ENCODE peak calls at places on chromosomes 13 and 19, in seven cellular contexts. K is CD8-positive, alpha-beta T cell; P is CD4-positive, alpha-beta T cell; R is suprapubic skin; A is CD8-positive, alpha-beta memory T cell; B is right cardiac atrium; G is cardiac muscle cell. Y is an unnamed sample. For H3K9me3, the result is how much of the 10 kb centered on the place peaks cover.

GRCh38 chr13:113862191-113862765 is 1.6 kb downstream of the GAS6 start:
- DNase-seq in K (no peak), P (no peak), R (peak), A (no peak), B (no peak), G (no peak), Y (no peak)

GRCh38 chr19:35114656-35115537 is 726 bp upstream of the FXYD3 start:
- DNase-seq in K (peak), P (peak), R (peak), A (peak), B (peak), G (peak), Y (peak)

GRCh38 chr19:45779231-45780145 is 2.8 kb downstream of the DMPK start:
- DNase-seq in K (peak), P (peak), R (peak), A (peak), B (peak), G (peak), Y (peak)

GRCh38 chr13:46149272-46150133 is 32.5 kb downstream of the LCP1 start:
- DNase-seq in K (no peak), P (no peak), R (no peak), A (no peak), B (no peak), G (no peak), Y (no peak)

GRCh38 chr13:51601601-51602348 is 17.5 kb downstream of the WDFY2 start:
- DNase-seq in K (no peak), P (no peak), R (no peak), A (no peak), B (no peak), G (no peak), Y (no peak)

GRCh38 chr13:48055712-48056111 is 18.2 kb downstream of the NUDT15 start:
- DNase-seq in K (no peak), P (no peak), R (no peak), A (no peak), B (no peak), G (no peak), Y (no peak)

GRCh38 chr19:44718441-44719261 is 19.7 kb downstream of the CEACAM16 start:
- DNase-seq in K (no peak), P (no peak), R (no peak), A (no peak), B (peak), G (peak), Y (no peak)

GRCh38 chr19:44003461-44004134 is 841 bp downstream of the ZNF230 start:
- DNase-seq in K (no peak), P (no peak), R (no peak), A (no peak), B (peak), G (peak), Y (no peak)

GRCh38 chr13:46756977-46757376 is 40.0 kb downstream of the ESD start:
- DNase-seq in K (no peak), P (no peak), R (no peak), A (no peak), B (no peak), G (no peak), Y (no peak)

GRCh38 chr19:19134687-19135158 is 3.6 kb downstream of the TMEM161A start:
- DNase-seq in K (no peak), P (peak), R (no peak), A (no peak), B (peak), G (peak), Y (peak)

GRCh38 chr19:48487944-48488343 is 18.8 kb downstream of the CYTH2 start:
- DNase-seq in K (no peak), P (no peak), R (no peak), A (no peak), B (no peak), G (no peak), Y (no peak)

GRCh38 chr13:33415822-33416221 is 130.3 kb upstream of the STARD13 start:
- DNase-seq in K (no peak), P (no peak), R (no peak), A (no peak), B (no peak), G (no peak), Y (no peak)

GRCh38 chr13:31242935-31243334 is 43.2 kb downstream of the B3GLCT start:
- DNase-seq in K (no peak), P (no peak), R (no peak), A (no peak), B (no peak), G (no peak), Y (no peak)

GRCh38 chr19:41621654-41622053 is 5.2 kb downstream of the CEACAM4 start:
- DNase-seq in K (no peak), P (no peak), R (no peak), A (no peak), B (no peak), G (no peak), Y (no peak)

GRCh38 chr19:30710721-30711120 is 338.5 kb downstream of the ZNF536 start:
- DNase-seq in K (no peak), P (no peak), R (no peak), A (no peak), B (no peak), G (no peak), Y (no peak)
- H3K9me3 ChIP-seq in K (under half), P (under half), R (under half), A (under half), B (under half), G (under half), Y (under half)

DNA sequence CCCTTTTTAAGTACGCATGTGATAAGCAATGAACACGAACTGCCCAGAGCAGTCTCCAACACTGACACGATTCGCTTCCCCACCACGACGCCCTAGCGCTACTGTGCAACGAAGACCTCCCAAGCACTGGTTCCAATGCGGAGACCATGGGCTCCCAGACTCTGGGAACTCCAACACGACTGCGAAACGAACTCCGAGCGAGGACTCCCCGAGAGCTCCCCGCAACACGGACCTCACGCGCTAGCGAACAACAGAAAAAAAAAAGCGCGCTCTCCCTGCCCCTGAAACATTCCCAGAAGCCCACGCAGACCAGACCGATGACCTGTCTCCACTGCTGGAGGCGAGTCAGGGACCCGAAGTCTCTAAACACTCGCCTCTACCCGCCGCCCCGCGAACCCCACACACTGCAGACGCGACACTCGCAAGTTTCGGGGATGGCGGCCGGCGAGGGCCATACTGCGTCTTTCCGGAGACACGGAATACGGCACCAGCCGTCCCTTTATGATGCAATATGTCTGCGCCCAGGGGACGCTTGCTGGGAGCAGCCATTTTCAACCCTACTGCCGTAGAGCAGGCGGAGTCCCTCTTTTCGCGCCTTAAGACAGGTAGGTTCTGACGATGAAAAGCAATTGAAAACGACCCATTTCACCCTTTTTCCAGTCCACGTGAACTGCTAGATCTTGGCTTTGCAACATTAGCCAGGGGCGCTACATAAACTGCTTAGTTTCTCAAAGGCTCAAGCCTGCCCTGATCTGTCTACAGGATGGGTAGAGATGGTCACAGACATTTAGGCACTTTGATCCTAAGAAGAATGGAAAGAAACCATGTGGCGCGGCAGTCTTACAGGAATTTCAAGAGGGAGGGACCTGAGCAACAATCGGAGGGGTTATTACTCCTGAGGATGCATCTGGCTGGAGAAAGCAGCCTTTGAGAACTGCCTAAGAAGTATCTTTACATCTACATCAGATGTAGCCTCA is at the start of gene ZNF577:
- DNase-seq in K (peak), P (peak), R (peak), A (peak), B (peak), G (peak), Y (peak)
- H3K9me3 ChIP-seq in K (half or more), P (half or more), R (under half), A (half or more), B (under half), G (under half), Y (half or more)

GRCh38 chr19:52554216-52554971 is 15.7 kb upstream of the ZNF701 start:
- DNase-seq in K (no peak), P (no peak), R (no peak), A (no peak), B (no peak), G (no peak), Y (no peak)
- H3K9me3 ChIP-seq in K (under half), P (half or more), R (half or more), A (half or more), B (under half), G (under half), Y (half or more)

DNA sequence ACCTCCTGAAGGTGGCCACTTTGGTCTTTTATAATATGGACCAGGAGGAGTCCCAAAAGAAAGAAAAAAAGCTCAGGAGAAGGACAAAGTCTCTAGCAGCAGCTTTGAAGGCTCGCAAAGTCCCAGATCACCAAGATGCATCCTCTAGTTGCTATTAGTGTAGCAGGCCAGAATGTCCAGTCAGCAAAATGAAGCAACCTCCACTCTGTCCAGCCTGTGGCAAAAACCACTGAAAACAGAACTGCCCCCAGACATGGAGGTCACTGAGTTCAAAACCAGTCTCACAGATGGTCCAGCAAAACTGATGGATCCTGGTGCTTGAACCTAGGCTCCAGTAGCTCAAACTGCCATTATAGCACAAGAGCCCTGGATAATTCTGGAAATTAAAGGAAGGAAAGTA is 10.4 kb downstream of the LILRB4 start:
- DNase-seq in K (no peak), P (no peak), R (no peak), A (no peak), B (no peak), G (no peak), Y (no peak)
- H3K9me3 ChIP-seq in K (under half), P (under half), R (under half), A (under half), B (under half), G (under half), Y (under half)

GRCh38 chr19:20912973-20913372 is 10.1 kb upstream of the ZNF85 start:
- DNase-seq in K (no peak), P (no peak), R (no peak), A (no peak), B (no peak), G (no peak), Y (no peak)
- H3K9me3 ChIP-seq in K (under half), P (under half), R (under half), A (under half), B (under half), G (under half), Y (under half)

GRCh38 chr19:1913781-1914577 is 8.8 kb downstream of the ADAT3 start:
- DNase-seq in K (no peak), P (no peak), R (no peak), A (no peak), B (no peak), G (no peak), Y (no peak)

GRCh38 chr19:1911995-1912394 is 6.8 kb downstream of the ADAT3 start:
- DNase-seq in K (no peak), P (no peak), R (no peak), A (no peak), B (no peak), G (no peak), Y (no peak)

GRCh38 chr19:1914826-1915341 is 9.7 kb downstream of the ADAT3 start:
- DNase-seq in K (no peak), P (no peak), R (no peak), A (no peak), B (no peak), G (no peak), Y (no peak)

GRCh38 chr19:1911098-1911497 is 5.9 kb downstream of the ADAT3 start:
- DNase-seq in K (no peak), P (peak), R (no peak), A (no peak), B (no peak), G (no peak), Y (no peak)

GRCh38 chr19:1912760-1913505 is 7.7 kb downstream of the ADAT3 start:
- DNase-seq in K (no peak), P (no peak), R (no peak), A (no peak), B (no peak), G (no peak), Y (no peak)
- H3K9me3 ChIP-seq in K (under half), P (under half), R (under half), A (under half), B (under half), G (under half), Y (under half)

GRCh38 chr19:52115526-52116053 is 20.0 kb upstream of the ZNF841 start:
- DNase-seq in K (no peak), P (no peak), R (no peak), A (no peak), B (no peak), G (no peak), Y (no peak)

GRCh38 chr19:52114691-52115090 is 19.1 kb upstream of the ZNF841 start:
- DNase-seq in K (no peak), P (no peak), R (no peak), A (no peak), B (no peak), G (no peak), Y (no peak)

GRCh38 chr19:52110780-52111179 is 15.2 kb upstream of the ZNF841 start:
- DNase-seq in K (no peak), P (no peak), R (no peak), A (no peak), B (no peak), G (no peak), Y (no peak)

GRCh38 chr19:52112624-52113023 is 17.1 kb upstream of the ZNF841 start:
- DNase-seq in K (no peak), P (no peak), R (no peak), A (no peak), B (no peak), G (no peak), Y (no peak)
- H3K9me3 ChIP-seq in K (half or more), P (half or more), R (half or more), A (half or more), B (under half), G (under half), Y (half or more)

GRCh38 chr13:72160977-72161376 is 294.0 kb upstream of the DACH1 start:
- DNase-seq in K (no peak), P (no peak), R (no peak), A (no peak), B (no peak), G (no peak), Y (no peak)
- H3K9me3 ChIP-seq in K (under half), P (under half), R (under half), A (under half), B (under half), G (under half), Y (under half)

DNA sequence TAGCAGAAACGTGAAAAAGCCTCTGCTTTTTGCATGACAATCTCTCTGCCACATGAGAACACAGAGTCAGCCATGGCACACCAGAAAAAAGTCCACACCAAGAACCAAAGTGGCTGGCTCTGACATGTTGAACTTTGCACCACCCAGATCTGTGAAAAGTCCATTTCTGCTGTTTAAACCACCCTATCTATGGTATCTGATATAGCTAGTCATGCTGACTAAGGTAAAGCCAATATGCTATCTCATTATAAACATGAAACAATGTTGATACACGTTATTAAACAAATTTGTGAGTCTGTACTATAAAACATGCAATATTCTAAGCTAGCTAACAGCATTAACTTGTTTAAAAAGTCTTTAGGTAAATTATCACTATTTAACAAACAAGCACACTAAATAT is 21.0 kb upstream of the ZNF432 start:
- DNase-seq in K (no peak), P (no peak), R (no peak), A (no peak), B (no peak), G (no peak), Y (no peak)
- H3K9me3 ChIP-seq in K (half or more), P (half or more), R (half or more), A (half or more), B (under half), G (under half), Y (half or more)